ENCODE peak calls at places on chromosomes 12 and 14, in five cellular contexts. B, Z, U, S and J are unnamed samples.

GRCh38 chr12:75884465-75884985 is 147.1 kb downstream of the PHLDA1 start:
- DNase-seq in S (no peak), B (no peak), U (no peak), Z (no peak), J (no peak)

GRCh38 chr12:118418385-118419057 is 42.2 kb downstream of the SUDS3 start:
- DNase-seq in S (no peak), Z (no peak), B (peak; percentile 31), U (no peak), J (no peak)

GRCh38 chr12:49346659-49347306 is at the start of gene DNAJC22:
- DNase-seq in Z (no peak), S (no peak), B (no peak), U (peak; percentile 62), J (no peak)

GRCh38 chr14:81412779-81413178 is 12.7 kb upstream of the STON2 start:
- DNase-seq in S (no peak), U (no peak), B (no peak), Z (no peak), J (no peak)

GRCh38 chr12:129700036-129700435 is 203.8 kb downstream of the TMEM132D start:
- DNase-seq in U (no peak), Z (no peak), S (no peak), B (no peak), J (no peak)

GRCh38 chr14:102474934-102475333 is 34.6 kb downstream of the ANKRD9 start:
- DNase-seq in Z (no peak), B (no peak), S (peak; percentile 33), U (no peak), J (no peak)

GRCh38 chr14:92385561-92385960 is 62.6 kb downstream of the SLC24A4 start:
- DNase-seq in B (no peak), U (peak; percentile 80), Z (no peak), S (no peak), J (no peak)

GRCh38 chr14:34874386-34875030 is 652 bp downstream of the BAZ1A start:
- DNase-seq in B (peak; percentile 28), U (peak; percentile 74), Z (no peak), S (no peak), J (no peak)

GRCh38 chr12:94100254-94100653 is 48.1 kb upstream of the PLXNC1 start:
- DNase-seq in S (no peak), B (no peak), Z (no peak), U (peak; percentile 33), J (no peak)

GRCh38 chr14:88879016-88879415 is 54.6 kb downstream of the TTC8 start:
- DNase-seq in U (peak; percentile 44), B (peak; percentile 25), Z (no peak), S (no peak), J (no peak)

GRCh38 chr14:104682107-104682593 is 7.3 kb upstream of the INF2 start:
- DNase-seq in S (no peak), B (no peak), U (no peak), Z (peak; percentile 73), J (no peak)

GRCh38 chr14:59189281-59189821 is 884 bp downstream of the DAAM1 start:
- DNase-seq in Z (no peak), S (no peak), U (peak; percentile 50), B (no peak), J (peak; percentile 48)

GRCh38 chr12:75722714-75723200 is 211.3 kb upstream of the KRR1 start:
- DNase-seq in Z (no peak), B (peak; percentile 90), S (peak; percentile 78), U (peak; percentile 91), J (no peak)

GRCh38 chr12:110149104-110149660 is 25.0 kb downstream of the IFT81 start:
- DNase-seq in Z (no peak), B (no peak), U (no peak), S (no peak), J (no peak)

GRCh38 chr12:24012528-24012927 is 63.1 kb upstream of the SOX5 start:
- DNase-seq in U (no peak), B (peak; percentile 13), Z (no peak), S (no peak), J (no peak)

GRCh38 chr14:69687963-69688649 is 76.7 kb downstream of the SUSD6 start:
- DNase-seq in B (no peak), U (no peak), S (no peak), Z (no peak), J (no peak)

GRCh38 chr14:22848391-22849164 is 12.2 kb downstream of the MMP14 start:
- DNase-seq in U (no peak), Z (no peak), B (peak; percentile 93), S (no peak), J (no peak)

GRCh38 chr14:67883717-67884116 is 64.1 kb downstream of the RAD51B start:
- DNase-seq in U (peak; percentile 4), Z (no peak), S (no peak), B (peak; percentile 17), J (no peak)

GRCh38 chr12:1594045-1594294 is 411 bp downstream of the FBXL14 start:
- DNase-seq in B (no peak), S (no peak), Z (no peak), U (peak; percentile 83), J (no peak)

GRCh38 chr12:120265483-120266179 is at the start of gene PXN:
- DNase-seq in U (peak; percentile 86), S (no peak), B (peak; percentile 47), Z (no peak), J (peak; percentile 95)

GRCh38 chr12:32997471-32997870 is 100.9 kb upstream of the PKP2 start:
- DNase-seq in U (no peak), Z (no peak), B (no peak), S (no peak), J (no peak)

GRCh38 chr14:51431741-51432140 is 191.7 kb downstream of the TMX1 start:
- DNase-seq in U (no peak), B (no peak), Z (no peak), S (no peak), J (no peak)

GRCh38 chr12:3214508-3215365 is 137.6 kb downstream of the TSPAN9 start:
- DNase-seq in S (no peak), U (no peak), B (no peak), Z (no peak), J (no peak)

GRCh38 chr14:103597623-103598372 is 31.2 kb upstream of the KLC1 start:
- DNase-seq in S (peak; percentile 45), Z (no peak), B (peak; percentile 85), U (peak; percentile 38), J (no peak)

GRCh38 chr12:81077329-81077685 is 572 bp upstream of the ACSS3 start:
- DNase-seq in Z (peak; percentile 87), S (no peak), U (no peak), B (no peak), J (no peak)

GRCh38 chr14:89826581-89826980 is 127.9 kb downstream of the EFCAB11 start:
- DNase-seq in B (no peak), S (no peak), U (no peak), Z (no peak), J (no peak)

GRCh38 chr14:104980601-104981531 is 2.7 kb upstream of the AHNAK2 start:
- DNase-seq in S (no peak), U (no peak), Z (no peak), B (no peak), J (no peak)

GRCh38 chr12:47935196-47935595 is 28.2 kb upstream of the TMEM106C start:
- DNase-seq in Z (no peak), U (no peak), S (peak; percentile 73), B (peak; percentile 39), J (no peak)

GRCh38 chr12:53804429-53804828 is 52.6 kb upstream of the CISTR start:
- DNase-seq in U (no peak), Z (no peak), B (no peak), S (no peak), J (no peak)

GRCh38 chr12:19058235-19059021 is 71.1 kb upstream of the PLEKHA5 start:
- DNase-seq in Z (no peak), U (no peak), S (no peak), B (no peak), J (no peak)